ENCODE peak calls at places on chromosomes 6 and 20, in six cellular contexts. X is NCI-H2029; E is OCI-M1; D is MM.1S; O is activated naive CD8-positive, alpha-beta T cell treated with anti-CD3 and anti-CD28 coated beads, Interleukin-2, amount 50 U/mL, for 16 hours; T is NCI-H82. Y is an unnamed sample.

GRCh38 chr20:1105599-1106194 is 12.7 kb upstream of the PSMF1 start:
- DNase-seq in X (no peak), E (no peak), D (no peak), O (no peak), T (no peak), Y (no peak)

GRCh38 chr6:89351632-89352328 is 742 bp downstream of the UBE2J1 start:
- DNase-seq in X (no peak), E (peak), D (no peak), O (no peak), T (peak), Y (no peak)

GRCh38 chr6:21115111-21115510 is 478.4 kb upstream of the SOX4 start:
- DNase-seq in X (peak), E (no peak), D (no peak), O (no peak), T (no peak), Y (peak)

GRCh38 chr20:57881466-57882405 is 171.9 kb upstream of the PMEPA1 start:
- DNase-seq in X (no peak), E (no peak), D (no peak), O (no peak), T (no peak), Y (no peak)

GRCh38 chr6:43402819-43403218 is 24.5 kb upstream of the ABCC10 start:
- DNase-seq in X (no peak), E (no peak), D (no peak), O (no peak), T (peak), Y (no peak)

GRCh38 chr20:50230184-50230583 is 39.6 kb downstream of the CEBPB start:
- DNase-seq in X (no peak), E (no peak), D (no peak), O (no peak), T (no peak), Y (no peak)

GRCh38 chr6:142927274-142927586 is 17.7 kb downstream of the HIVEP2 start:
- DNase-seq in X (no peak), E (peak), D (no peak), O (no peak), T (no peak), Y (no peak)

GRCh38 chr20:53823121-53823764 is 229.6 kb upstream of the ZNF217 start:
- DNase-seq in X (no peak), E (no peak), D (no peak), O (no peak), T (no peak), Y (no peak)

GRCh38 chr6:87618531-87618930 is 28.6 kb downstream of the ORC3 start:
- DNase-seq in X (no peak), E (no peak), D (no peak), O (no peak), T (no peak), Y (no peak)

GRCh38 chr6:1137849-1138248 is 174.0 kb upstream of the FOXQ1 start:
- DNase-seq in X (no peak), E (no peak), D (no peak), O (no peak), T (no peak), Y (no peak)

GRCh38 chr20:53959849-53960585 is 110.4 kb downstream of the BCAS1 start:
- DNase-seq in X (no peak), E (no peak), D (no peak), O (no peak), T (no peak), Y (no peak)

GRCh38 chr6:112307707-112308106 is 39.4 kb upstream of the RFPL4B start:
- DNase-seq in X (no peak), E (peak), D (no peak), O (no peak), T (no peak), Y (peak)

GRCh38 chr20:34311118-34312023 is 8.2 kb upstream of the AHCY start:
- DNase-seq in X (no peak), E (no peak), D (no peak), O (no peak), T (peak), Y (no peak)

GRCh38 chr6:115613488-115613887 is 447.2 kb downstream of the FRK start:
- DNase-seq in X (no peak), E (no peak), D (no peak), O (no peak), T (no peak), Y (no peak)

GRCh38 chr6:130617658-130618057 is 209.5 kb upstream of the SMLR1 start:
- DNase-seq in X (no peak), E (no peak), D (no peak), O (no peak), T (peak), Y (no peak)

GRCh38 chr6:44090465-44090864 is 36.8 kb downstream of the MRPL14 start:
- DNase-seq in X (no peak), E (no peak), D (no peak), O (no peak), T (no peak), Y (no peak)

GRCh38 chr20:37729452-37729851 is 35.6 kb downstream of the CTNNBL1 start:
- DNase-seq in X (no peak), E (no peak), D (no peak), O (no peak), T (peak), Y (no peak)

GRCh38 chr6:106739387-106739786 is 110.0 kb downstream of the QRSL1 start:
- DNase-seq in X (peak), E (no peak), D (no peak), O (no peak), T (no peak), Y (peak)

GRCh38 chr20:55264825-55265224 is 740.5 kb downstream of the CBLN4 start:
- DNase-seq in X (no peak), E (no peak), D (no peak), O (no peak), T (peak), Y (no peak)

GRCh38 chr6:154582696-154583095 is 72.2 kb upstream of the CNKSR3 start:
- DNase-seq in X (no peak), E (no peak), D (no peak), O (no peak), T (no peak), Y (no peak)

GRCh38 chr20:17680128-17680835 is 1.8 kb downstream of the RRBP1 start:
- DNase-seq in X (peak), E (peak), D (no peak), O (no peak), T (peak), Y (peak)

GRCh38 chr20:38221041-38221589 is 39.4 kb downstream of the KIAA1755 start:
- DNase-seq in X (peak), E (peak), D (peak), O (peak), T (peak), Y (peak)

GRCh38 chr20:57264151-57264792 is 2.2 kb downstream of the BMP7 start:
- DNase-seq in X (no peak), E (no peak), D (no peak), O (no peak), T (no peak), Y (peak)

GRCh38 chr6:30450908-30451818 is 38.1 kb upstream of the HLA-E start:
- DNase-seq in X (no peak), E (peak), D (peak), O (no peak), T (no peak), Y (peak)

GRCh38 chr6:89940225-89941027 is 46.2 kb downstream of the GJA10 start:
- DNase-seq in X (peak), E (peak), D (peak), O (peak), T (peak), Y (peak)

GRCh38 chr6:149190228-149190831 is 127.2 kb upstream of the TAB2 start:
- DNase-seq in X (peak), E (peak), D (peak), O (no peak), T (peak), Y (peak)

GRCh38 chr6:37369321-37370196 is 15.8 kb downstream of the RNF8 start:
- DNase-seq in X (no peak), E (no peak), D (no peak), O (no peak), T (no peak), Y (no peak)

GRCh38 chr6:96760153-96760687 is 77.1 kb downstream of the GPR63 start:
- DNase-seq in X (no peak), E (peak), D (no peak), O (no peak), T (peak), Y (no peak)

GRCh38 chr6:140043357-140043756 is 668.9 kb upstream of the CITED2 start:
- DNase-seq in X (no peak), E (peak), D (no peak), O (no peak), T (no peak), Y (no peak)

GRCh38 chr6:170269151-170269872 is 21.6 kb downstream of the DLL1 start:
- DNase-seq in X (peak), E (no peak), D (no peak), O (no peak), T (no peak), Y (no peak)

GRCh38 chr6:169427856-169428255 is 174.2 kb upstream of the THBS2 start:
- DNase-seq in X (no peak), E (no peak), D (no peak), O (no peak), T (no peak), Y (no peak)

GRCh38 chr20:50578061-50578777 is 68.0 kb downstream of the PTPN1 start:
- DNase-seq in X (no peak), E (no peak), D (no peak), O (no peak), T (no peak), Y (no peak)

GRCh38 chr20:64160536-64161495 is 3.4 kb upstream of the MYT1 start:
- DNase-seq in X (no peak), E (no peak), D (no peak), O (no peak), T (peak), Y (no peak)

GRCh38 chr6:28876702-28877101 is 47.1 kb downstream of the TRIM27 start:
- DNase-seq in X (no peak), E (no peak), D (peak), O (no peak), T (no peak), Y (no peak)

GRCh38 chr6:125780540-125781306 is 10.0 kb upstream of the NCOA7 start:
- DNase-seq in X (peak), E (peak), D (peak), O (peak), T (peak), Y (peak)

Y was measured in thyroid gland.